ENCODE peak calls at places on chromosomes 5 and 9, in ten cellular contexts. G is astrocyte; O is right lobe of liver; K is hepatocyte; Y is heart right ventricle; U is GM12878; C is BE2C; B is psoas muscle; W is mucosa of descending colon; X is naive thymus-derived CD4-positive, alpha-beta T cell. J is an unnamed sample. For H3K36me3 and H3K4me1, the result is how much of the 10 kb centered on the place peaks cover.

GRCh38 chr9:115456515-115456914 is 338.6 kb upstream of the TNC start:
- DNase-seq in G (peak), O (no peak), K (no peak), Y (no peak), U (no peak), C (no peak), B (no peak), W (no peak), X (no peak), J (no peak)

GRCh38 chr9:134407123-134407779 is 81.0 kb downstream of the RXRA start:
- DNase-seq in G (peak), O (peak), K (peak), Y (peak), U (peak), C (peak), B (peak), W (peak), X (peak), J (peak)

GRCh38 chr5:10400834-10401233 is 40.8 kb upstream of the ROPN1L start:
- DNase-seq in G (peak), O (no peak), K (no peak), Y (no peak), U (no peak), C (no peak), B (no peak), W (no peak), X (no peak), J (no peak)

GRCh38 chr5:14767942-14768837 is 103.4 kb downstream of the ANKH start:
- DNase-seq in G (no peak), O (no peak), K (peak), Y (no peak), U (no peak), C (no peak), B (no peak), W (no peak), X (no peak), J (no peak)

GRCh38 chr5:17089690-17090089 is 127.7 kb upstream of the BASP1 start:
- DNase-seq in G (peak), O (no peak), K (no peak), Y (no peak), U (no peak), C (no peak), B (no peak), W (no peak), X (no peak), J (no peak)

GRCh38 chr9:133996531-133997520 is 4.7 kb upstream of the VAV2 start:
- DNase-seq in G (no peak), O (no peak), K (peak), Y (no peak), U (no peak), C (no peak), B (no peak), W (no peak), X (no peak), J (no peak)

GRCh38 chr5:98570661-98571181 is 202.7 kb upstream of the RGMB start:
- DNase-seq in G (peak), O (no peak), K (no peak), Y (no peak), U (no peak), C (no peak), B (no peak), W (no peak), X (no peak), J (no peak)

GRCh38 chr5:34460496-34460895 is 195.6 kb upstream of the RAI14 start:
- DNase-seq in G (peak), O (no peak), K (no peak), Y (no peak), U (no peak), C (no peak), B (no peak), W (no peak), X (no peak), J (no peak)

GRCh38 chr9:127214421-127215265 is 49.9 kb upstream of the GARNL3 start:
- DNase-seq in G (peak), O (peak), K (peak), Y (no peak), U (no peak), C (peak), B (no peak), W (peak), X (peak), J (peak)

GRCh38 chr5:158498959-158499679 is 600.6 kb downstream of the EBF1 start:
- DNase-seq in G (no peak), O (no peak), K (no peak), Y (no peak), U (no peak), C (no peak), B (no peak), W (no peak), X (no peak), J (no peak)

GRCh38 chr9:121294181-121294743 is 26.3 kb downstream of the GSN start:
- DNase-seq in G (no peak), O (no peak), K (no peak), Y (peak), U (no peak), C (no peak), B (peak), W (no peak), X (no peak), J (no peak)

GRCh38 chr5:165333623-165334022 is 1828.2 kb downstream of the MAT2B start:
- DNase-seq in G (peak), O (no peak), K (no peak), Y (no peak), U (no peak), C (no peak), B (no peak), W (no peak), X (no peak), J (no peak)

GRCh38 chr5:132055808-132056609 is 4.4 kb upstream of the IL3 start:
- DNase-seq in G (no peak), O (no peak), K (no peak), Y (no peak), U (no peak), C (no peak), B (peak), W (no peak), X (no peak), J (peak)

GRCh38 chr5:108129129-108129528 is 252.8 kb downstream of the FBXL17 start:
- DNase-seq in G (no peak), O (no peak), K (no peak), Y (no peak), U (no peak), C (no peak), B (no peak), W (no peak), X (no peak), J (no peak)

GRCh38 chr9:91056917-91057316 is 255.3 kb downstream of the SYK start:
- DNase-seq in G (peak), O (no peak), K (no peak), Y (no peak), U (no peak), C (no peak), B (no peak), W (no peak), X (no peak), J (no peak)

GRCh38 chr9:115341401-115341800 is 223.4 kb upstream of the TNC start:
- DNase-seq in G (no peak), O (no peak), K (no peak), Y (no peak), U (no peak), C (no peak), B (no peak), W (no peak), X (no peak), J (no peak)

GRCh38 chr9:33489070-33489469 is 15.3 kb upstream of the NOL6 start:
- DNase-seq in G (peak), O (no peak), K (no peak), Y (no peak), U (no peak), C (no peak), B (no peak), W (no peak), X (no peak), J (no peak)

GRCh38 chr9:124017064-124017928 is 5.7 kb downstream of the LHX2 start:
- DNase-seq in G (no peak), O (no peak), K (no peak), Y (no peak), U (no peak), C (no peak), B (no peak), W (no peak), X (no peak), J (no peak)

GRCh38 chr9:20353931-20354652 is 268.2 kb downstream of the MLLT3 start:
- DNase-seq in G (no peak), O (no peak), K (no peak), Y (no peak), U (no peak), C (no peak), B (no peak), W (no peak), X (no peak), J (no peak)

GRCh38 chr9:115267788-115268187 is 149.8 kb upstream of the TNC start:
- DNase-seq in G (no peak), O (no peak), K (peak), Y (no peak), U (no peak), C (no peak), B (no peak), W (no peak), X (no peak), J (no peak)

GRCh38 chr9:14238044-14238443 is 75.9 kb downstream of the NFIB start:
- DNase-seq in G (no peak), O (no peak), K (peak), Y (no peak), U (no peak), C (peak), B (no peak), W (no peak), X (no peak), J (no peak)

GRCh38 chr5:65366655-65367054 is 115.1 kb downstream of the ADAMTS6 start:
- DNase-seq in G (no peak), O (no peak), K (no peak), Y (no peak), U (no peak), C (no peak), B (no peak), W (no peak), X (no peak), J (no peak)

GRCh38 chr5:59348189-59348588 is 545.3 kb downstream of the PDE4D start:
- DNase-seq in G (no peak), O (no peak), K (no peak), Y (no peak), U (no peak), C (no peak), B (no peak), W (no peak), X (no peak), J (no peak)

GRCh38 chr5:172854451-172854871 is 20.4 kb downstream of the ERGIC1 start:
- DNase-seq in G (no peak), O (peak), K (no peak), Y (no peak), U (no peak), C (no peak), B (peak), W (peak), X (no peak), J (no peak)

GRCh38 chr9:90095682-90096081 is 490.9 kb downstream of the GADD45G start:
- DNase-seq in G (no peak), O (no peak), K (peak), Y (no peak), U (no peak), C (no peak), B (peak), W (peak), X (no peak), J (no peak)

GRCh38 chr5:170273968-170274710 is 23.4 kb downstream of the LCP2 start:
- DNase-seq in G (no peak), O (no peak), K (peak), Y (no peak), U (no peak), C (no peak), B (no peak), W (no peak), X (peak), J (peak)

GRCh38 chr9:125486576-125486975 is 220.4 kb downstream of the MAPKAP1 start:
- DNase-seq in G (no peak), O (peak), K (no peak), Y (peak), U (no peak), C (no peak), B (no peak), W (no peak), X (no peak), J (no peak)

GRCh38 chr5:35799751-35800150 is 56.9 kb upstream of the IL7R start:
- DNase-seq in G (peak), O (no peak), K (no peak), Y (no peak), U (no peak), C (no peak), B (no peak), W (no peak), X (no peak), J (no peak)

DNA sequence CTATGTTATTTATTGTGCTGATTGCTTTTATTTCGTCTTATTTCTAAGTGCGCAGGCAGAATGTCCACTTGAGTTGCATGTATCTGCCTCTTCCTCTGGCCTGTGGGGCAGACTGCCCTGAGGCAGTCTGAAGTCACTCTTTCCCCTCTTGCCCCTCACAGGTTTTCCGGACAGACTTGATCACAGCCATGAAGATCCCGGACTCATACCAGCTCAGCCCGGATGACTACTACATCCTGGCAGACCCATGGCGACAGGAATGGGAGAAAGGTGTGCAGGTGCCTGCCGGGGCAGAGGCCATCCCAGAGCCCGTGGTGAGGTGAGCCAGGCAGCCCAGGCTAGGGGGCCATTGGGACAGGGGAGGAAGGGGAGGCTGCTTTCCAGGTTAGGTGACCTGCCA is 26.4 kb downstream of the JADE2 start:
- DNase-seq in G (no peak), O (no peak), K (no peak), Y (no peak), U (no peak), C (no peak), B (no peak), W (no peak), X (no peak), J (no peak)
- H3K4me3 ChIP-seq in G (no peak), O (no peak), K (no peak), Y (no peak), U (no peak), C (no peak), B (no peak), W (no peak), X (no peak), J (no peak)

GRCh38 chr5:134055015-134055414 is 50.2 kb upstream of the VDAC1 start:
- DNase-seq in G (no peak), O (no peak), K (no peak), Y (no peak), U (no peak), C (no peak), B (no peak), W (no peak), X (no peak), J (no peak)
- H3K36me3 ChIP-seq in G (under half), O (under half), K (under half), Y (under half), U (under half), C (under half), B (under half), W (under half), X (under half), J (under half)

GRCh38 chr5:57939771-57940170 is 457.2 kb upstream of the ACTBL2 start:
- DNase-seq in G (no peak), O (no peak), K (no peak), Y (no peak), U (no peak), C (no peak), B (no peak), W (no peak), X (no peak), J (no peak)
- H3K4me1 ChIP-seq in G (under half), O (under half), K (under half), Y (under half), U (under half), C (under half), B (under half), W (under half), X (under half), J (under half)

GRCh38 chr9:98808879-98809278 is 1.4 kb downstream of the GALNT12 start:
- DNase-seq in G (no peak), O (no peak), K (no peak), Y (no peak), U (no peak), C (no peak), B (no peak), W (peak), X (no peak), J (no peak)
- H3K4me3 ChIP-seq in G (no peak), O (no peak), K (no peak), Y (no peak), U (no peak), C (no peak), B (no peak), W (no peak), X (no peak), J (no peak)

DNA sequence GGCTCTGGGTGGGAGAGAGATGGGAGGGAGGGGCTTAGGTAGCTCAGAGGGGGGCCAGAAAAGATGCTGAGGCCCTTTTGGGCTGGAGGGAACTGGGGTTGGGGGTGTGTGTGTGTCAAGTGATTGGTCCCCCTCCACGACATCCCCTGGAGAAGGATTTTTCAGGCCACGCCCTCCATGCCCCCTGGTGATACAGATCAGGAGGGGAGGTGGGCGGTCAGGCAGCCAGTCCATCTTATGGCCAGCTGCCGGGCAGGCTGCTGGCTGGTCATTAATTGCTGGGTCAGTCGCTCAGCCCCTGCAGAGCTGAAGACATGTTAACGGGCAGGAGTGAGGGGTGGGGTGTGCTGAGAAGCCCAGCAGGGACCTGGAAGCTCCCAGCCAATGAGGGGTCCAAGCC is 19.4 kb downstream of the PDGFRB start:
- DNase-seq in G (no peak), O (no peak), K (no peak), Y (peak), U (no peak), C (no peak), B (no peak), W (no peak), X (no peak), J (no peak)
- H3K36me3 ChIP-seq in G (under half), O (under half), K (under half), Y (under half), U (under half), C (under half), B (under half), W (under half), X (under half), J (under half)

J was measured in CD4-positive, alpha-beta memory T cell.